ENCODE peak calls at places on chromosomes 4 and X, in five cellular contexts. D, X, E, V and Q are unnamed samples.

GRCh38 chrX:100995469-100995868 is 26.0 kb downstream of the ARL13A start:
- DNase-seq in X (no peak), D (no peak), V (no peak), E (no peak), Q (peak; percentile 30)

GRCh38 chrX:19805054-19805690 is 82.2 kb downstream of the SH3KBP1 start:
- DNase-seq in X (no peak), E (no peak), V (no peak), D (no peak), Q (no peak)

GRCh38 chrX:39819921-39820849 is 277.6 kb downstream of the BCOR start:
- DNase-seq in V (no peak), X (no peak), E (no peak), D (no peak), Q (peak; percentile 70)

GRCh38 chr4:145231906-145232700 is 51.7 kb upstream of the OTUD4 start:
- DNase-seq in D (no peak), E (no peak), X (no peak), V (no peak), Q (no peak)

GRCh38 chr4:53920116-53920515 is 144.3 kb downstream of the CHIC2 start:
- DNase-seq in X (no peak), D (no peak), V (no peak), E (no peak), Q (no peak)

GRCh38 chrX:79570524-79571240 is 203.5 kb upstream of the ITM2A start:
- DNase-seq in D (no peak), E (no peak), V (no peak), X (no peak), Q (no peak)

GRCh38 chr4:82138376-82138775 is 235.4 kb downstream of the HNRNPD start:
- DNase-seq in X (no peak), V (no peak), E (no peak), D (no peak), Q (no peak)

GRCh38 chrX:14832151-14832550 is 40.7 kb downstream of the FANCB start:
- DNase-seq in D (no peak), X (no peak), V (no peak), E (no peak), Q (no peak)

GRCh38 chrX:11143931-11144678 is 33.0 kb downstream of the HCCS start:
- DNase-seq in E (peak; percentile 29), D (no peak), V (peak; percentile 4), X (no peak), Q (peak; percentile 58)

GRCh38 chr4:158166701-158167100 is 6.1 kb downstream of the GASK1B start:
- DNase-seq in V (no peak), X (no peak), E (no peak), D (no peak), Q (no peak)

GRCh38 chr4:33160126-33160525 is 2440.0 kb downstream of the PCDH7 start:
- DNase-seq in V (no peak), E (no peak), D (no peak), X (no peak), Q (no peak)

GRCh38 chrX:130055103-130055502 is 55.2 kb downstream of the ELF4 start:
- DNase-seq in E (no peak), D (no peak), X (no peak), V (no peak), Q (no peak)